ENCODE peak calls at places on chromosomes 13 and 19, in six cellular contexts. One of them, this sample, is unnamed.

GRCh38 chr13:73421310-73421912 is 362.6 kb downstream of the KLF5 start:
- DNase-seq in transverse colon: peak
- DNase-seq in stomach: peak
- DNase-seq in H1: no peak
- DNase-seq in K562: no peak
- DNase-seq in upper lobe of left lung: no peak
- DNase-seq in this sample: no peak

GRCh38 chr13:30907167-30907761 is 1.2 kb downstream of the MEDAG start:
- DNase-seq in H1: no peak
- DNase-seq in K562: no peak
- DNase-seq in stomach: no peak
- DNase-seq in transverse colon: no peak
- DNase-seq in upper lobe of left lung: peak
- DNase-seq in this sample: no peak

GRCh38 chr19:19427935-19428334 is 22.5 kb downstream of the GATAD2A start:
- DNase-seq in K562: no peak
- DNase-seq in stomach: no peak
- DNase-seq in upper lobe of left lung: no peak
- DNase-seq in H1: no peak
- DNase-seq in transverse colon: no peak
- DNase-seq in this sample: no peak

GRCh38 chr13:71603255-71603654 is 263.7 kb downstream of the DACH1 start:
- DNase-seq in K562: no peak
- DNase-seq in H1: no peak
- DNase-seq in transverse colon: no peak
- DNase-seq in upper lobe of left lung: no peak
- DNase-seq in stomach: no peak
- DNase-seq in this sample: no peak

GRCh38 chr13:97076898-97077297 is 82.6 kb upstream of the OXGR1 start:
- DNase-seq in H1: no peak
- DNase-seq in upper lobe of left lung: peak
- DNase-seq in transverse colon: no peak
- DNase-seq in stomach: no peak
- DNase-seq in K562: no peak
- DNase-seq in this sample: no peak

GRCh38 chr19:35223084-35223790 is 5.3 kb downstream of the FAM187B start:
- DNase-seq in H1: no peak
- DNase-seq in transverse colon: no peak
- DNase-seq in K562: no peak
- DNase-seq in upper lobe of left lung: no peak
- DNase-seq in stomach: no peak
- DNase-seq in this sample: no peak

GRCh38 chr13:24042710-24043440 is 117.6 kb upstream of the SPATA13 start:
- DNase-seq in transverse colon: no peak
- DNase-seq in upper lobe of left lung: no peak
- DNase-seq in stomach: no peak
- DNase-seq in K562: no peak
- DNase-seq in H1: no peak
- DNase-seq in this sample: no peak

GRCh38 chr13:65677906-65678305 is 1552.2 kb downstream of the PCDH9 start:
- DNase-seq in K562: no peak
- DNase-seq in upper lobe of left lung: no peak
- DNase-seq in stomach: no peak
- DNase-seq in H1: no peak
- DNase-seq in transverse colon: no peak
- DNase-seq in this sample: no peak

GRCh38 chr13:44867825-44868224 is 121.4 kb downstream of the NUFIP1 start:
- DNase-seq in transverse colon: no peak
- DNase-seq in stomach: no peak
- DNase-seq in K562: no peak
- DNase-seq in H1: no peak
- DNase-seq in upper lobe of left lung: no peak
- DNase-seq in this sample: no peak

GRCh38 chr13:102597029-102598015 is 536 bp downstream of the TPP2 start:
- DNase-seq in upper lobe of left lung: peak
- DNase-seq in transverse colon: peak
- DNase-seq in K562: peak
- DNase-seq in stomach: no peak
- DNase-seq in H1: no peak
- DNase-seq in this sample: peak

GRCh38 chr13:46797468-46798237 is 692 bp upstream of the ESD start:
- DNase-seq in H1: no peak
- DNase-seq in upper lobe of left lung: no peak
- DNase-seq in stomach: no peak
- DNase-seq in transverse colon: no peak
- DNase-seq in K562: no peak
- DNase-seq in this sample: no peak

GRCh38 chr13:99974296-99974938 is 2.9 kb upstream of the ZIC5 start:
- DNase-seq in transverse colon: no peak
- DNase-seq in H1: no peak
- DNase-seq in K562: no peak
- DNase-seq in stomach: no peak
- DNase-seq in upper lobe of left lung: no peak
- DNase-seq in this sample: no peak

GRCh38 chr13:42048625-42049453 is at the start of gene DGKH:
- DNase-seq in upper lobe of left lung: peak
- DNase-seq in stomach: peak
- DNase-seq in K562: peak
- DNase-seq in H1: no peak
- DNase-seq in transverse colon: peak
- DNase-seq in this sample: peak

GRCh38 chr13:29583073-29583785 is 12.3 kb downstream of the SLC7A1 start:
- DNase-seq in upper lobe of left lung: no peak
- DNase-seq in stomach: no peak
- DNase-seq in K562: no peak
- DNase-seq in transverse colon: no peak
- DNase-seq in H1: no peak
- DNase-seq in this sample: no peak

GRCh38 chr13:99970761-99971575 is 599 bp downstream of the ZIC5 start:
- DNase-seq in K562: peak
- DNase-seq in stomach: no peak
- DNase-seq in upper lobe of left lung: no peak
- DNase-seq in H1: no peak
- DNase-seq in transverse colon: no peak
- DNase-seq in this sample: no peak

GRCh38 chr19:3068071-3068470 is 5.8 kb upstream of the TLE5 start:
- DNase-seq in K562: no peak
- DNase-seq in H1: no peak
- DNase-seq in upper lobe of left lung: no peak
- DNase-seq in stomach: no peak
- DNase-seq in transverse colon: no peak
- DNase-seq in this sample: no peak

GRCh38 chr19:55369651-55370304 is 485 bp downstream of the IL11 start:
- DNase-seq in K562: peak
- DNase-seq in stomach: no peak
- DNase-seq in transverse colon: no peak
- DNase-seq in upper lobe of left lung: no peak
- DNase-seq in H1: no peak
- DNase-seq in this sample: no peak

GRCh38 chr13:46492946-46493345 is 60.0 kb upstream of the LRCH1 start:
- DNase-seq in H1: no peak
- DNase-seq in upper lobe of left lung: no peak
- DNase-seq in K562: peak
- DNase-seq in transverse colon: no peak
- DNase-seq in stomach: no peak
- DNase-seq in this sample: no peak

GRCh38 chr13:110575322-110576069 is 14.0 kb upstream of the RAB20 start:
- DNase-seq in H1: no peak
- DNase-seq in stomach: peak
- DNase-seq in transverse colon: no peak
- DNase-seq in upper lobe of left lung: peak
- DNase-seq in K562: peak
- DNase-seq in this sample: no peak

GRCh38 chr13:29319451-29319850 is 276.0 kb downstream of the SLC7A1 start:
- DNase-seq in stomach: no peak
- DNase-seq in upper lobe of left lung: no peak
- DNase-seq in transverse colon: no peak
- DNase-seq in K562: no peak
- DNase-seq in H1: peak
- DNase-seq in this sample: no peak

GRCh38 chr19:53549354-53549753 is 11.4 kb downstream of the ZNF331 start:
- DNase-seq in upper lobe of left lung: no peak
- DNase-seq in transverse colon: no peak
- DNase-seq in H1: no peak
- DNase-seq in stomach: no peak
- DNase-seq in K562: no peak
- DNase-seq in this sample: no peak

GRCh38 chr13:106794131-106794530 is 226.2 kb upstream of the ARGLU1 start:
- DNase-seq in H1: no peak
- DNase-seq in upper lobe of left lung: no peak
- DNase-seq in transverse colon: no peak
- DNase-seq in stomach: no peak
- DNase-seq in K562: no peak
- DNase-seq in this sample: no peak

GRCh38 chr13:79392882-79393563 is 13.0 kb downstream of the RBM26 start:
- DNase-seq in K562: no peak
- DNase-seq in transverse colon: no peak
- DNase-seq in upper lobe of left lung: no peak
- DNase-seq in stomach: no peak
- DNase-seq in H1: no peak
- DNase-seq in this sample: no peak

GRCh38 chr19:45443462-45444317 is 20.0 kb upstream of the ERCC1 start:
- DNase-seq in H1: peak
- DNase-seq in transverse colon: peak
- DNase-seq in stomach: peak
- DNase-seq in K562: peak
- DNase-seq in upper lobe of left lung: peak
- DNase-seq in this sample: peak

GRCh38 chr19:3365093-3365446 is 1.3 kb upstream of the NFIC start:
- DNase-seq in upper lobe of left lung: no peak
- DNase-seq in H1: no peak
- DNase-seq in stomach: no peak
- DNase-seq in transverse colon: no peak
- DNase-seq in K562: no peak
- DNase-seq in this sample: no peak

GRCh38 chr19:49808762-49809154 is 4.3 kb downstream of the FUZ start:
- DNase-seq in K562: peak
- DNase-seq in upper lobe of left lung: peak
- DNase-seq in H1: peak
- DNase-seq in transverse colon: peak
- DNase-seq in stomach: peak
- DNase-seq in this sample: peak
- TF ChIP-seq POLR2AphosphoS5 in K562: no peak
- TF ChIP-seq POLR2AphosphoS5 in upper lobe of left lung: no peak
- TF ChIP-seq POLR2AphosphoS5 in H1: no peak
- TF ChIP-seq POLR2AphosphoS5 in transverse colon: no peak
- TF ChIP-seq POLR2AphosphoS5 in stomach: no peak
- TF ChIP-seq POLR2AphosphoS5 in this sample: peak

DNA sequence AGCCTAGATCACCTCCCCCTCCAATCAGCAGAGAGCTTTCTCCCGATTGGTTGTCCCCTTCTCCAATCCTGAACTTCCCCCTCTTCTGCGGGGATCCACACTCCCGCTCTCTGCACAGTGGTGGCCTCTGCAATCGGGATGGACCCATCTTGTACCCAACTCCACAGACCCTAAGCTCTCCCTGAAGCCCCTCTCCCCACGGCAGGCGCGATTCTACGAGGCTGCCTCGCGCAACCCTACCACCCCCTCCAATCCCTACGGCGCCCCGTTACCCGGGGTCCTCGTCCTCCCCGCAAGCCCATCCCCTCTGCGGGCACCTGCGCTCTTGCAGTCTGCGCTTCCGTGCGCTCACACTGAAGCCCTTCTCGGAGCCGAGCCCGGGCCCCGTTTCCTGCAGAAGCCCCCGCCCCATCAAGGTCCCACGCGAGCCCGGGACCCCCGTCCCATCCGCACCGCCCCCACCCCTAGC is 459 bp downstream of the TMEM160 start:
- DNase-seq in K562: peak
- DNase-seq in transverse colon: peak
- DNase-seq in H1: peak
- DNase-seq in stomach: peak
- DNase-seq in upper lobe of left lung: peak
- DNase-seq in this sample: peak
- TF ChIP-seq EP300 in K562: no peak
- TF ChIP-seq EP300 in transverse colon: no peak
- TF ChIP-seq EP300 in H1: no peak
- TF ChIP-seq EP300 in stomach: no peak
- TF ChIP-seq EP300 in upper lobe of left lung: no peak
- TF ChIP-seq EP300 in this sample: no peak

DNA sequence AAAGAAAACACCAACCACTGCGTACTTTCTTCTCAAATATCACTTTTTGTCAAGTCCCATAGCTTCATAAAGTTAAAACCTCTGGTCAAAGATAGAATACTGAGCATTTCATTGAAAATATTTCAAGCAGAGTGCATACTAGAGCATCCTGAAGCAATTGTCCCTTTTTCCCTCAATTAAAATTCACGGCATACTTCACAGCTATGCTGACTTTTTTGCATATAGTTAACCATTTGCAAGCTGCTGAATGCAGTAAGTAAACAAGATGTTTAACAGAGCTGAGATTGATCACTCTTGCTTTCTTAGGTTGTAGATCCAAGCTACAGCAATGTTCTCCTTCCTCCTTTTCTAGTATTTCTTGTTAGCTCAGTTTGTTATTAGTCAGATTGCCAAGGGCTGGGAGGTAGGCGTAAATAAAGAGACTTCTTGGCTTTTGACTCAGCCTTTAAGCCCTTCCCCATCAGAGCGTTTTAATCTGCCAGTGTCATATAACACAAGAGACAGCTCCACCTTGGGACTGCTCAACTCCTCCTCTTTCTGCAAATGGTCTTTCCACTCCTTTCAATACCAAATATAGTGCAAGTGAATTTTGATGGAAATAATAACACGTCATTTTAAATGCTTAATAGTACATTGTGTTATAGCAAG is at the start of gene SLITRK6:
- DNase-seq in upper lobe of left lung: no peak
- DNase-seq in H1: peak
- DNase-seq in K562: no peak
- DNase-seq in stomach: no peak
- DNase-seq in transverse colon: no peak
- DNase-seq in this sample: no peak
- TF ChIP-seq CTCF in upper lobe of left lung: no peak
- TF ChIP-seq CTCF in H1: no peak
- TF ChIP-seq CTCF in K562: no peak
- TF ChIP-seq CTCF in stomach: no peak
- TF ChIP-seq CTCF in transverse colon: no peak
- TF ChIP-seq CTCF in this sample: no peak

GRCh38 chr19:39996811-39997594 is at the start of gene ZNF546:
- DNase-seq in upper lobe of left lung: peak
- DNase-seq in H1: peak
- DNase-seq in transverse colon: peak
- DNase-seq in stomach: peak
- DNase-seq in K562: peak
- DNase-seq in this sample: peak
- TF ChIP-seq POLR2AphosphoS5 in upper lobe of left lung: peak
- TF ChIP-seq POLR2AphosphoS5 in H1: no peak
- TF ChIP-seq POLR2AphosphoS5 in transverse colon: peak
- TF ChIP-seq POLR2AphosphoS5 in stomach: peak
- TF ChIP-seq POLR2AphosphoS5 in K562: peak
- TF ChIP-seq POLR2AphosphoS5 in this sample: peak

GRCh38 chr13:66693656-66694055 is 536.5 kb downstream of the PCDH9 start:
- DNase-seq in K562: no peak
- DNase-seq in transverse colon: no peak
- DNase-seq in upper lobe of left lung: no peak
- DNase-seq in stomach: no peak
- DNase-seq in H1: no peak
- DNase-seq in this sample: no peak

GRCh38 chr13:66689628-66690027 is 540.5 kb downstream of the PCDH9 start:
- DNase-seq in stomach: no peak
- DNase-seq in upper lobe of left lung: no peak
- DNase-seq in K562: no peak
- DNase-seq in H1: no peak
- DNase-seq in transverse colon: no peak
- DNase-seq in this sample: no peak

GRCh38 chr13:66691149-66691548 is 539.0 kb downstream of the PCDH9 start:
- DNase-seq in K562: no peak
- DNase-seq in transverse colon: no peak
- DNase-seq in H1: no peak
- DNase-seq in stomach: no peak
- DNase-seq in upper lobe of left lung: no peak
- DNase-seq in this sample: no peak

GRCh38 chr13:66689037-66689619 is 541.0 kb downstream of the PCDH9 start:
- DNase-seq in H1: no peak
- DNase-seq in K562: no peak
- DNase-seq in upper lobe of left lung: no peak
- DNase-seq in transverse colon: no peak
- DNase-seq in stomach: no peak
- DNase-seq in this sample: no peak
- TF ChIP-seq EP300 in H1: no peak
- TF ChIP-seq EP300 in K562: no peak
- TF ChIP-seq EP300 in upper lobe of left lung: no peak
- TF ChIP-seq EP300 in transverse colon: no peak
- TF ChIP-seq EP300 in stomach: no peak
- TF ChIP-seq EP300 in this sample: no peak